ENCODE peak calls at places on chromosomes 11 and 22, in ten cellular contexts. G, I, B, Q, L, H, N, Z, F and V are unnamed samples.

GRCh38 chr11:44793350-44794090 is 66.8 kb downstream of the TSPAN18 start:
- DNase-seq in G (no peak), I (no peak), B (peak; percentile 60), Q (no peak), L (no peak), H (peak; percentile 49), N (no peak), Z (peak; percentile 74), F (no peak), V (no peak)

GRCh38 chr22:44898236-44898635 is 111.6 kb downstream of the PHF21B start:
- DNase-seq in G (no peak), I (no peak), B (no peak), Q (no peak), L (no peak), H (no peak), N (no peak), Z (no peak), F (no peak), V (no peak)

GRCh38 chr11:33266418-33267215 is 9.4 kb downstream of the HIPK3 start:
- DNase-seq in G (peak; percentile 72), I (peak; percentile 59), B (peak; percentile 85), Q (peak; percentile 15), L (no peak), H (peak; percentile 93), N (no peak), Z (peak; percentile 91), F (no peak), V (no peak)

GRCh38 chr11:134882671-134883318 is 470.8 kb upstream of the B3GAT1 start:
- DNase-seq in G (no peak), I (no peak), B (no peak), Q (no peak), L (no peak), H (no peak), N (no peak), Z (no peak), F (no peak), V (no peak)

GRCh38 chr11:69000391-69000790 is 12.7 kb downstream of the MRGPRF start:
- DNase-seq in G (no peak), I (no peak), B (no peak), Q (no peak), L (peak; percentile 1), H (no peak), N (no peak), Z (no peak), F (no peak), V (no peak)

GRCh38 chr22:36585841-36586240 is 56.9 kb upstream of the EIF3D start:
- DNase-seq in G (no peak), I (no peak), B (no peak), Q (peak; percentile 6), L (no peak), H (no peak), N (peak; percentile 78), Z (no peak), F (peak; percentile 64), V (no peak)

GRCh38 chr22:30637701-30638114 is 2.1 kb downstream of the SLC35E4 start:
- DNase-seq in G (no peak), I (no peak), B (no peak), Q (no peak), L (no peak), H (no peak), N (no peak), Z (no peak), F (no peak), V (no peak)

GRCh38 chr11:113241190-113242051 is 73.0 kb upstream of the TTC12 start:
- DNase-seq in G (no peak), I (no peak), B (no peak), Q (no peak), L (no peak), H (no peak), N (no peak), Z (no peak), F (no peak), V (no peak)

GRCh38 chr11:100247701-100248100 is 439.4 kb upstream of the ARHGAP42 start:
- DNase-seq in G (no peak), I (no peak), B (no peak), Q (no peak), L (no peak), H (no peak), N (peak; percentile 41), Z (no peak), F (peak; percentile 69), V (no peak)

GRCh38 chr11:112961751-112962747 is 829 bp downstream of the NCAM1 start:
- DNase-seq in G (peak; percentile 83), I (no peak), B (no peak), Q (no peak), L (peak; percentile 31), H (no peak), N (no peak), Z (no peak), F (no peak), V (no peak)

GRCh38 chr11:65558002-65558784 is at the start of gene LTBP3:
- DNase-seq in G (peak; percentile 69), I (no peak), B (peak; percentile 69), Q (peak; percentile 55), L (peak; percentile 60), H (peak; percentile 82), N (no peak), Z (peak; percentile 92), F (peak; percentile 72), V (no peak)

GRCh38 chr11:88300888-88301477 is 36.6 kb downstream of the CTSC start:
- DNase-seq in G (no peak), I (no peak), B (no peak), Q (no peak), L (peak; percentile 45), H (no peak), N (no peak), Z (peak; percentile 12), F (no peak), V (no peak)

GRCh38 chr11:110490886-110491285 is 61.1 kb downstream of the FDX1 start:
- DNase-seq in G (peak; percentile 92), I (no peak), B (peak; percentile 47), Q (peak; percentile 38), L (no peak), H (peak; percentile 79), N (peak; percentile 76), Z (peak; percentile 71), F (peak; percentile 69), V (no peak)

GRCh38 chr11:22539851-22540376 is 85.7 kb downstream of the FANCF start:
- DNase-seq in G (peak; percentile 3), I (no peak), B (peak; percentile 27), Q (no peak), L (no peak), H (peak; percentile 53), N (peak; percentile 58), Z (peak; percentile 20), F (peak; percentile 48), V (no peak)

GRCh38 chr22:44363980-44364749 is 51.4 kb upstream of the SHISAL1 start:
- DNase-seq in G (no peak), I (no peak), B (no peak), Q (no peak), L (no peak), H (no peak), N (no peak), Z (no peak), F (no peak), V (no peak)

GRCh38 chr11:42179211-42179610 is 719.8 kb upstream of the LRRC4C start:
- DNase-seq in G (no peak), I (no peak), B (no peak), Q (peak; percentile 55), L (no peak), H (no peak), N (no peak), Z (no peak), F (no peak), V (no peak)

GRCh38 chr22:17629646-17630045 is 1.1 kb upstream of the ATP6V1E1 start:
- DNase-seq in G (peak; percentile 11), I (no peak), B (no peak), Q (no peak), L (no peak), H (no peak), N (no peak), Z (no peak), F (no peak), V (no peak)

GRCh38 chr11:79182794-79183193 is 258.0 kb downstream of the TENM4 start:
- DNase-seq in G (no peak), I (no peak), B (peak; percentile 3), Q (peak; percentile 87), L (no peak), H (peak; percentile 17), N (no peak), Z (no peak), F (no peak), V (peak; percentile 85)

GRCh38 chr11:19393941-19394340 is 153.2 kb upstream of the E2F8 start:
- DNase-seq in G (no peak), I (no peak), B (no peak), Q (peak; percentile 13), L (no peak), H (peak; percentile 74), N (peak; percentile 30), Z (peak; percentile 66), F (no peak), V (no peak)

GRCh38 chr22:37807410-37808293 is at the start of gene GCAT:
- DNase-seq in G (peak; percentile 97), I (peak; percentile 77), B (peak; percentile 94), Q (peak; percentile 91), L (peak; percentile 98), H (peak; percentile 96), N (peak; percentile 89), Z (peak; percentile 98), F (peak; percentile 91), V (peak; percentile 80)
- TF ChIP-seq CTCF in G (no peak), I (no peak), B (no peak), Q (no peak), L (no peak), H (no peak), N (no peak), Z (no peak), F (no peak), V (no peak)

GRCh38 chr22:46360097-46360496 is 24.6 kb downstream of the TRMU start:
- DNase-seq in G (no peak), I (no peak), B (no peak), Q (no peak), L (no peak), H (no peak), N (no peak), Z (no peak), F (no peak), V (no peak)
- TF ChIP-seq CTCF in G (no peak), I (no peak), B (no peak), Q (no peak), L (no peak), H (no peak), N (no peak), Z (no peak), F (no peak), V (no peak)

DNA sequence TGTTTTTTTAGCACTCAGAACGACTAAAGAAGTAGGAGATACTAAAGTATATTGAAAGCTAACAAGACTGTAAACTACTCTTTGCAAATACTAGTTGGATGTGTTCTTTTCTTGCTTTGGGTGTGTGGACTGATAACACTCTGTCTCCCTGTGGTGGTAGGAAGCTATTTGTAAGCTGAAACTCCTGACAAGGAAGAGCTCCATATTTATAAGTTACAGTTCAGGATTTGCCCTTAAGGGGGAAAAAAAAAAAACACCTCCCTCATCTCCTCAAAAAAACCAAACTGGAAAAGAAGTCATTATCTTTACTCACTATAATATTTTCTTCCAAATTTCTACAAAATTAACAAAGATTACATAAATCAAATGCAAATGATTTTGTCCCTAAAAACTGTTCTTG is 94.9 kb downstream of the LARGE2 start:
- DNase-seq in G (no peak), I (no peak), B (no peak), Q (no peak), L (no peak), H (no peak), N (no peak), Z (no peak), F (no peak), V (no peak)
- TF ChIP-seq CTCF in G (no peak), I (no peak), B (no peak), Q (peak; percentile 29), L (no peak), H (no peak), N (no peak), Z (no peak), F (no peak), V (no peak)

GRCh38 chr11:101987370-101987769 is 59.9 kb upstream of the CFAP300 start:
- DNase-seq in G (no peak), I (no peak), B (no peak), Q (no peak), L (no peak), H (no peak), N (no peak), Z (no peak), F (no peak), V (no peak)
- TF ChIP-seq CTCF in G (no peak), I (no peak), B (no peak), Q (no peak), L (no peak), H (no peak), N (no peak), Z (no peak), F (peak; percentile 19), V (no peak)